ENCODE peak calls at places on chromosomes 5 and 9, in five cellular contexts. One of them, this sample, is unnamed.

GRCh38 chr9:120857481-120857880 is 14.8 kb upstream of the PSMD5 start:
- DNase-seq in K562: no peak
- DNase-seq in A549: no peak
- DNase-seq in Karpas-422: no peak
- DNase-seq in IMR-90: no peak
- DNase-seq in this sample: no peak

GRCh38 chr5:9421823-9422354 is 124.0 kb downstream of the SEMA5A start:
- DNase-seq in K562: no peak
- DNase-seq in A549: no peak
- DNase-seq in Karpas-422: no peak
- DNase-seq in IMR-90: no peak
- DNase-seq in this sample: no peak

GRCh38 chr5:2196989-2197531 is 314.3 kb upstream of the IRX4 start:
- DNase-seq in K562: no peak
- DNase-seq in A549: no peak
- DNase-seq in Karpas-422: no peak
- DNase-seq in IMR-90: no peak
- DNase-seq in this sample: no peak

GRCh38 chr9:124270504-124271335 is 13.0 kb downstream of the NEK6 start:
- DNase-seq in K562: no peak
- DNase-seq in A549: no peak
- DNase-seq in Karpas-422: peak; percentile 46
- DNase-seq in IMR-90: no peak
- DNase-seq in this sample: no peak

GRCh38 chr9:89387970-89388867 is 69.9 kb downstream of the SECISBP2 start:
- DNase-seq in K562: no peak
- DNase-seq in A549: no peak
- DNase-seq in Karpas-422: no peak
- DNase-seq in IMR-90: peak; percentile 82
- DNase-seq in this sample: no peak

GRCh38 chr5:88826959-88827585 is 55.9 kb downstream of the MEF2C start:
- DNase-seq in K562: peak; percentile 52
- DNase-seq in A549: no peak
- DNase-seq in Karpas-422: peak; percentile 90
- DNase-seq in IMR-90: peak; percentile 90
- DNase-seq in this sample: no peak

GRCh38 chr9:135157856-135158571 is 70.5 kb downstream of the OLFM1 start:
- DNase-seq in K562: no peak
- DNase-seq in A549: no peak
- DNase-seq in Karpas-422: no peak
- DNase-seq in IMR-90: no peak
- DNase-seq in this sample: no peak

GRCh38 chr5:157459715-157460599 is at the start of gene NIPAL4:
- DNase-seq in K562: no peak
- DNase-seq in A549: peak; percentile 40
- DNase-seq in Karpas-422: no peak
- DNase-seq in IMR-90: no peak
- DNase-seq in this sample: no peak

GRCh38 chr5:68780299-68780960 is 313.4 kb upstream of the SLC30A5 start:
- DNase-seq in K562: no peak
- DNase-seq in A549: no peak
- DNase-seq in Karpas-422: no peak
- DNase-seq in IMR-90: no peak
- DNase-seq in this sample: no peak

GRCh38 chr5:148805323-148806290 is 20.8 kb upstream of the ADRB2 start:
- DNase-seq in K562: peak; percentile 55
- DNase-seq in A549: no peak
- DNase-seq in Karpas-422: peak; percentile 96
- DNase-seq in IMR-90: peak; percentile 64
- DNase-seq in this sample: no peak

GRCh38 chr9:131707677-131708612 is 31.9 kb downstream of the RAPGEF1 start:
- DNase-seq in K562: peak; percentile 64
- DNase-seq in A549: peak; percentile 51
- DNase-seq in Karpas-422: peak; percentile 73
- DNase-seq in IMR-90: peak; percentile 81
- DNase-seq in this sample: no peak

GRCh38 chr5:9613360-9613759 is 16.8 kb downstream of the TAS2R1 start:
- DNase-seq in K562: no peak
- DNase-seq in A549: no peak
- DNase-seq in Karpas-422: no peak
- DNase-seq in IMR-90: no peak
- DNase-seq in this sample: no peak

GRCh38 chr9:114634387-114634786 is 23.2 kb downstream of the TEX53 start:
- DNase-seq in K562: no peak
- DNase-seq in A549: no peak
- DNase-seq in Karpas-422: peak; percentile 35
- DNase-seq in IMR-90: no peak
- DNase-seq in this sample: no peak

GRCh38 chr9:124781967-124782660 is 5.2 kb downstream of the OLFML2A start:
- DNase-seq in K562: no peak
- DNase-seq in A549: no peak
- DNase-seq in Karpas-422: peak; percentile 12
- DNase-seq in IMR-90: no peak
- DNase-seq in this sample: no peak

GRCh38 chr5:180330810-180331646 is 22.1 kb downstream of the GFPT2 start:
- DNase-seq in K562: no peak
- DNase-seq in A549: peak; percentile 93
- DNase-seq in Karpas-422: no peak
- DNase-seq in IMR-90: peak; percentile 99
- DNase-seq in this sample: no peak

GRCh38 chr9:92650839-92651621 is 18.9 kb downstream of the IPPK start:
- DNase-seq in K562: no peak
- DNase-seq in A549: no peak
- DNase-seq in Karpas-422: no peak
- DNase-seq in IMR-90: peak; percentile 29
- DNase-seq in this sample: no peak

GRCh38 chr5:147906326-147907095 is at the start of gene C5orf46:
- DNase-seq in K562: no peak
- DNase-seq in A549: no peak
- DNase-seq in Karpas-422: no peak
- DNase-seq in IMR-90: peak; percentile 57
- DNase-seq in this sample: no peak

GRCh38 chr9:33921967-33922895 is 105.3 kb downstream of the UBE2R2 start:
- DNase-seq in K562: peak; percentile 40
- DNase-seq in A549: peak; percentile 57
- DNase-seq in Karpas-422: peak; percentile 72
- DNase-seq in IMR-90: no peak
- DNase-seq in this sample: no peak

GRCh38 chr5:107104774-107105050 is 566.0 kb downstream of the EFNA5 start:
- DNase-seq in K562: no peak
- DNase-seq in A549: peak; percentile 10
- DNase-seq in Karpas-422: no peak
- DNase-seq in IMR-90: no peak
- DNase-seq in this sample: no peak

GRCh38 chr9:126151031-126151670 is 175.5 kb upstream of the MVB12B start:
- DNase-seq in K562: no peak
- DNase-seq in A549: no peak
- DNase-seq in Karpas-422: no peak
- DNase-seq in IMR-90: no peak
- DNase-seq in this sample: no peak

GRCh38 chr5:180070726-180071417 is 687 bp downstream of the RNF130 start:
- DNase-seq in K562: peak; percentile 37
- DNase-seq in A549: peak; percentile 33
- DNase-seq in Karpas-422: no peak
- DNase-seq in IMR-90: peak; percentile 55
- DNase-seq in this sample: no peak

DNA sequence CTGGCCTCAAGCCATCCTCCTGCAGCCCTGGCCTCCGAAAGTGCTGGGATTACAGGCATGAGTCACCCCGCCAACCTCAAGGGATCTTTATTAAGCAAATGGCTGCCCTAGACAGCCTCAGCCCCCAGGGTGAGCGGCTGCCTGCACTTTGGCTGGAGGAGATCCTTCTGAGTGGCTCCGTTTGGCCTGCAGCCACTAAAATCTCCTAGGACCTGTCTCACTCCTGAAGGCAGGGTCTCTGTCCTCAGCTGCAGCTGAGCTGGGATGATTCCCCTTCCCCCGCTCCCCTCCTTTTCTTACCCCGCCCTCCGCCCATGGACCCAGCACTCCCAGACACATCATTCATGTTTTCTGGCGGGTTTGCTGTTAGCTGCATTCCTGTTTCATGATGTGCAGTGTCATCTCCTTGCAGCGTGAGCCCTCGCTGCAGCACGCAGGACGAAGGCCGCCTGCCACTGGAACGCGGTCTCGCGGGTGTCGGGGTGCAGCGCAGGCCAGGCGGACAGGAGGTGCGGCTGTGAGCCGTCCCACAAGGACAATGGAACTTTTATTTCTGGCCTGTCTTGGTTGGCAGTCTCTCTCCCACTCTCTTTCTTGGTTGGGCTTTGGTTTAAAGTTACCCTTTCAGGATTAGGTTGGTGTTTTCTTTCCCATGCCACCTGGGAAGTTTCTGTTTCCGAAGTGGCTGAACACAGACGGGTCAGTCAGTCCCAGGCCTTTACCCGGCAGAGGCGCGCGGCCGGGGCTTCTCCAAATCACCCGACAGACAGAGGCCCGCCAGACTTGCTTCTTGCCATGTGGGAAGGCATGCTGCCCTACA is 137.1 kb downstream of the FOXD1 start:
- DNase-seq in K562: no peak
- DNase-seq in A549: no peak
- DNase-seq in Karpas-422: no peak
- DNase-seq in IMR-90: peak; percentile 92
- DNase-seq in this sample: peak; percentile 46
- H3K4me2 ChIP-seq in K562: no peak overlapping the region
- H3K4me2 ChIP-seq in A549: no peak overlapping the region
- H3K4me2 ChIP-seq in Karpas-422: no peak overlapping the region
- H3K4me2 ChIP-seq in IMR-90: peak overlapping the region; percentile 51
- H3K4me2 ChIP-seq in this sample: peak overlapping the region; percentile 44

DNA sequence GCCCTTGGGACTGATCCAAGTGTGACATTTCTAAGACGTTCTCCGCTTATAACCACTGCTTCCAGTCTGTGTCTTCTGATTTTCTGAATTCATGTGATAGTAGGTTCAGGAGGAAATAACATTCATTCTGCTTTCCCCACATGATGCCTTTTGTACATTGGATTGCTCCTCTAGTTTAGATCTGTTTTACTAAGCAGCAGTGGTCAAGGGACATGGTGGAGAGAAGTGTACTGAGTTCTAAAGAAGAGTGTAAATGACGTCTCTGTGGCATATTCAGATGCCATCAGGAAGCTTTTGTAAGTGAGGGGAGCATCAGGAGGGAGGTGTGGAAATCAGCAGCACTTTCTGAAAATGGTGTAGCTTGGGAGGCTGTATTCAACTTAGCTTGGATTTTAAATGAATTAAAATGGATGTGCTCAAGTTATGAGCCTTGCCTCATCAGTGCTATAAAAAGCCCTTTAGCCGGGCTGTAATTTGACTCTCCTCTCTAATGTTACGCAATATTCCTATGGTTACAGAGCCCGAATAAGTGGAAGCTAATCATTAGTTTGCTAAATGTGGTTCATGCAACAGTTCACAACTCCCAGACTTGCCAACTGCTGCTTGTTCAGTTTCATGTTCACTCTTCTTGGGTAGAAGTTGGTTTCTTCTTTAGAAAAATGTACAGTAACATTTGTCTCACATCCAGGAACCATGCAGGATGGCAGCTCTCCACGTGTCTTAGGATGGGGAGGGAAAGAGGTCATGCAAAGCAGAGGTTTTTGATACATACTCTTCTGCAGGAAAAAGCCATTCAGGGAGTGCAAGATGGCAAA is 281.3 kb downstream of the ARHGAP26 start:
- DNase-seq in K562: peak; percentile 11
- DNase-seq in A549: no peak
- DNase-seq in Karpas-422: peak; percentile 96
- DNase-seq in IMR-90: peak; percentile 90
- DNase-seq in this sample: no peak
- H3K4me2 ChIP-seq in K562: peak overlapping the region; percentile 45
- H3K4me2 ChIP-seq in A549: peak overlapping the region; percentile 52
- H3K4me2 ChIP-seq in Karpas-422: peak overlapping the region; percentile 66
- H3K4me2 ChIP-seq in IMR-90: peak overlapping the region; percentile 89
- H3K4me2 ChIP-seq in this sample: peak overlapping the region; percentile 55

GRCh38 chr5:172871561-172871960 is 37.5 kb downstream of the ERGIC1 start:
- DNase-seq in K562: no peak
- DNase-seq in A549: no peak
- DNase-seq in Karpas-422: no peak
- DNase-seq in IMR-90: no peak
- DNase-seq in this sample: no peak
- H3K4me2 ChIP-seq in K562: no peak overlapping the region
- H3K4me2 ChIP-seq in A549: peak overlapping the region; percentile 88
- H3K4me2 ChIP-seq in Karpas-422: no peak overlapping the region
- H3K4me2 ChIP-seq in IMR-90: no peak overlapping the region
- H3K4me2 ChIP-seq in this sample: no peak overlapping the region

DNA sequence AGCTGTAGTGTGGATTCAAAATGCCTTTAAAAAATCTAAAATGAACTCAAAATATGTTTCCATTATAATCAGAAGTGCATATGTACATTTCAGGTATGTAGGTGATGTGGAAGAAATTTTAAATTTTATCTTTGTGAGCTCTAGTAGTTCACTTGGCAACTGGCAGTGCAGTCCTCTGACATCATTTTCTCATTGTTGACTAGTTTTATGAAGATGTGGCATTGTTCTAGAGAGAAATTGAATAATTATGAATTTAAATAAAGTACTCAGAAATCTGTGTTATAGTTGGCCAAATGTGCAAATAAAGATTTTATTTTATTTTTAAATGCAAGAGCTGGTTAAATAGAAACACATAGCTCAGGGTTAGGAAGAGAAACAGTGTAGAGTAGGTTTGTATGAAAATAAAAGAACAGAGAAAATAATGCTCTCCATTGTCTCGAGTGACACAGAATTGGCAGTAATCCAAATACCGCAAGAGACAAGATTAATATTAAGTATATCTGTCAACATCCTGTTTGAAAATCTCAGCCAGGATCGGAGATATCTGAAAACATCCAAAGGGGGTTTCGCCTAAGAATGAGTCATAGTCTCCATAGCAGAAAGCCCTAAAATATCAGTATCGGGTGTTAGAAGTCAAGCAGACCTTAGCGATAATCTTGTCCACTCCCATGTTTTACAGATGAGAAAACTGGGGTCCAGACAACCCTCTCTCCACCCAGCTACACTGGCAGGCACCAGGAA is 189.4 kb downstream of the CCDC192 start:
- DNase-seq in K562: no peak
- DNase-seq in A549: no peak
- DNase-seq in Karpas-422: no peak
- DNase-seq in IMR-90: peak; percentile 68
- DNase-seq in this sample: peak; percentile 26
- H3K4me2 ChIP-seq in K562: no peak overlapping the region
- H3K4me2 ChIP-seq in A549: peak overlapping the region; percentile 78
- H3K4me2 ChIP-seq in Karpas-422: no peak overlapping the region
- H3K4me2 ChIP-seq in IMR-90: peak overlapping the region; percentile 37
- H3K4me2 ChIP-seq in this sample: peak overlapping the region; percentile 72

DNA sequence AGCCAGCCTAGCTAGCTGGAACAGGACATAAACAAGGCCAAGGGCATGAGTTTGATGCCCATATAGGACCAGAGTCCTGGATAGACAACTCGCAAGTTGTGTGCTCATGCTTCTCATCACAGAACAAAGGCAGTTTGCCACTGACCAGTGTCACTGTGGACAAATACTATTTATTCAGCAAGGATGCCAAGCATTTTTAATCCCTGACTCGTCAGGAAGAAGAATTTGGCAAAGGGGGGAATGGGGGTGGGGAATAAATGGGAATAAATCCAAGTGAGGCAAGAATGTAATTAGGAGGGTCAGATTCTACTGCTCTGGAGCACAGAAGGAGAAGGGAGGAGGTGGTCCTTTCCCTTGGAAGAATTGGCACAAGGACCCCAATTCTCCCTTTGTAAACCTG is 46.8 kb upstream of the ANKRD55 start:
- DNase-seq in K562: no peak
- DNase-seq in A549: no peak
- DNase-seq in Karpas-422: no peak
- DNase-seq in IMR-90: peak; percentile 82
- DNase-seq in this sample: no peak
- H3K4me2 ChIP-seq in K562: no peak overlapping the region
- H3K4me2 ChIP-seq in A549: peak overlapping the region; percentile 48
- H3K4me2 ChIP-seq in Karpas-422: no peak overlapping the region
- H3K4me2 ChIP-seq in IMR-90: no peak overlapping the region
- H3K4me2 ChIP-seq in this sample: no peak overlapping the region

This sample was measured in keratinocyte.